ENCODE peak calls at places on chromosomes 3 and 15, in four cellular contexts. One of them, this sample, is unnamed.

GRCh38 chr3:134666466-134666865 is 15.6 kb upstream of the KY start:
- DNase-seq in activated naive CD4-positive, alpha-beta T cell treated with anti-CD3 and anti-CD28 coated beads, Interleukin-2, amount 10 ng/mL, durations not matched to agents 7 days and 5 days: no peak
- DNase-seq in NCI-H2081 treated with DMSO at 0.1 percent for 48 hours: no peak
- DNase-seq in ACHN: peak; percentile 24
- DNase-seq in this sample: no peak

GRCh38 chr15:64443747-64444621 is 16.4 kb upstream of the ZNF609 start:
- DNase-seq in ACHN: peak; percentile 77
- DNase-seq in NCI-H2081 treated with DMSO at 0.1 percent for 48 hours: no peak
- DNase-seq in activated naive CD4-positive, alpha-beta T cell treated with anti-CD3 and anti-CD28 coated beads, Interleukin-2, amount 10 ng/mL, durations not matched to agents 7 days and 5 days: no peak
- DNase-seq in this sample: peak; percentile 51

GRCh38 chr15:85777291-85778106 is 17.2 kb downstream of the KLHL25 start:
- DNase-seq in NCI-H2081 treated with DMSO at 0.1 percent for 48 hours: no peak
- DNase-seq in activated naive CD4-positive, alpha-beta T cell treated with anti-CD3 and anti-CD28 coated beads, Interleukin-2, amount 10 ng/mL, durations not matched to agents 7 days and 5 days: no peak
- DNase-seq in ACHN: no peak
- DNase-seq in this sample: no peak

GRCh38 chr3:128313936-128314335 is 152.8 kb downstream of the DNAJB8 start:
- DNase-seq in ACHN: no peak
- DNase-seq in NCI-H2081 treated with DMSO at 0.1 percent for 48 hours: no peak
- DNase-seq in activated naive CD4-positive, alpha-beta T cell treated with anti-CD3 and anti-CD28 coated beads, Interleukin-2, amount 10 ng/mL, durations not matched to agents 7 days and 5 days: no peak
- DNase-seq in this sample: no peak

GRCh38 chr3:167113466-167113865 is 266.6 kb downstream of the ZBBX start:
- DNase-seq in ACHN: no peak
- DNase-seq in activated naive CD4-positive, alpha-beta T cell treated with anti-CD3 and anti-CD28 coated beads, Interleukin-2, amount 10 ng/mL, durations not matched to agents 7 days and 5 days: no peak
- DNase-seq in NCI-H2081 treated with DMSO at 0.1 percent for 48 hours: no peak
- DNase-seq in this sample: no peak

GRCh38 chr3:126550488-126551051 is 8.2 kb downstream of the C3orf22 start:
- DNase-seq in ACHN: no peak
- DNase-seq in NCI-H2081 treated with DMSO at 0.1 percent for 48 hours: no peak
- DNase-seq in activated naive CD4-positive, alpha-beta T cell treated with anti-CD3 and anti-CD28 coated beads, Interleukin-2, amount 10 ng/mL, durations not matched to agents 7 days and 5 days: no peak
- DNase-seq in this sample: no peak

GRCh38 chr3:127003601-127004280 is 20.8 kb downstream of the PLXNA1 start:
- DNase-seq in ACHN: no peak
- DNase-seq in NCI-H2081 treated with DMSO at 0.1 percent for 48 hours: no peak
- DNase-seq in activated naive CD4-positive, alpha-beta T cell treated with anti-CD3 and anti-CD28 coated beads, Interleukin-2, amount 10 ng/mL, durations not matched to agents 7 days and 5 days: no peak
- DNase-seq in this sample: no peak

GRCh38 chr15:85318048-85318731 is 62.2 kb upstream of the AKAP13 start:
- DNase-seq in activated naive CD4-positive, alpha-beta T cell treated with anti-CD3 and anti-CD28 coated beads, Interleukin-2, amount 10 ng/mL, durations not matched to agents 7 days and 5 days: peak; percentile 28
- DNase-seq in NCI-H2081 treated with DMSO at 0.1 percent for 48 hours: no peak
- DNase-seq in ACHN: peak; percentile 13
- DNase-seq in this sample: peak; percentile 56

GRCh38 chr3:195196266-195196665 is 74.7 kb downstream of the XXYLT1 start:
- DNase-seq in NCI-H2081 treated with DMSO at 0.1 percent for 48 hours: no peak
- DNase-seq in activated naive CD4-positive, alpha-beta T cell treated with anti-CD3 and anti-CD28 coated beads, Interleukin-2, amount 10 ng/mL, durations not matched to agents 7 days and 5 days: no peak
- DNase-seq in ACHN: no peak
- DNase-seq in this sample: no peak

GRCh38 chr3:107910713-107911259 is 180.0 kb downstream of the CD47 start:
- DNase-seq in NCI-H2081 treated with DMSO at 0.1 percent for 48 hours: no peak
- DNase-seq in ACHN: no peak
- DNase-seq in activated naive CD4-positive, alpha-beta T cell treated with anti-CD3 and anti-CD28 coated beads, Interleukin-2, amount 10 ng/mL, durations not matched to agents 7 days and 5 days: no peak
- DNase-seq in this sample: no peak

GRCh38 chr3:184344579-184345350 is 7.4 kb downstream of the FAM131A start:
- DNase-seq in activated naive CD4-positive, alpha-beta T cell treated with anti-CD3 and anti-CD28 coated beads, Interleukin-2, amount 10 ng/mL, durations not matched to agents 7 days and 5 days: no peak
- DNase-seq in NCI-H2081 treated with DMSO at 0.1 percent for 48 hours: no peak
- DNase-seq in ACHN: no peak
- DNase-seq in this sample: no peak

GRCh38 chr3:23949784-23950183 is 4.7 kb downstream of the NR1D2 start:
- DNase-seq in NCI-H2081 treated with DMSO at 0.1 percent for 48 hours: no peak
- DNase-seq in ACHN: no peak
- DNase-seq in activated naive CD4-positive, alpha-beta T cell treated with anti-CD3 and anti-CD28 coated beads, Interleukin-2, amount 10 ng/mL, durations not matched to agents 7 days and 5 days: no peak
- DNase-seq in this sample: no peak

GRCh38 chr3:174812172-174812862 is 46.8 kb upstream of the NAALADL2 start:
- DNase-seq in NCI-H2081 treated with DMSO at 0.1 percent for 48 hours: no peak
- DNase-seq in ACHN: no peak
- DNase-seq in activated naive CD4-positive, alpha-beta T cell treated with anti-CD3 and anti-CD28 coated beads, Interleukin-2, amount 10 ng/mL, durations not matched to agents 7 days and 5 days: no peak
- DNase-seq in this sample: no peak

GRCh38 chr15:33309602-33310276 is 1.0 kb upstream of the RYR3 start:
- DNase-seq in ACHN: peak; percentile 62
- DNase-seq in activated naive CD4-positive, alpha-beta T cell treated with anti-CD3 and anti-CD28 coated beads, Interleukin-2, amount 10 ng/mL, durations not matched to agents 7 days and 5 days: no peak
- DNase-seq in NCI-H2081 treated with DMSO at 0.1 percent for 48 hours: no peak
- DNase-seq in this sample: no peak

GRCh38 chr3:133301194-133301593 is 98.7 kb upstream of the BFSP2 start:
- DNase-seq in NCI-H2081 treated with DMSO at 0.1 percent for 48 hours: no peak
- DNase-seq in activated naive CD4-positive, alpha-beta T cell treated with anti-CD3 and anti-CD28 coated beads, Interleukin-2, amount 10 ng/mL, durations not matched to agents 7 days and 5 days: no peak
- DNase-seq in ACHN: peak; percentile 56
- DNase-seq in this sample: peak; percentile 77